ENCODE peak calls at places on chromosomes 2 and 18, in four cellular contexts. B is HepG2, T is K562, O is GM12878. D is an unnamed sample.

GRCh38 chr2:236939751-236940229 is 145.9 kb upstream of the COPS8 start:
- DNase-seq in B (no peak), O (no peak), T (no peak), D (no peak)

GRCh38 chr2:201715459-201715858 is 17.0 kb upstream of the MPP4 start:
- DNase-seq in B (peak; percentile 25), O (no peak), T (no peak), D (no peak)

GRCh38 chr18:23627325-23627724 is 35.4 kb downstream of the ANKRD29 start:
- DNase-seq in O (no peak), B (peak; percentile 37), T (no peak), D (no peak)

GRCh38 chr2:128630974-128631697 is 312.5 kb upstream of the HS6ST1 start:
- DNase-seq in O (no peak), B (no peak), T (no peak), D (no peak)

GRCh38 chr2:178221556-178221955 is 27.2 kb downstream of the OSBPL6 start:
- DNase-seq in T (no peak), B (no peak), O (no peak), D (no peak)

GRCh38 chr2:171210864-171211431 is 50.3 kb upstream of the TLK1 start:
- DNase-seq in O (peak; percentile 58), T (no peak), B (no peak), D (no peak)

GRCh38 chr2:63539416-63540162 is 48.7 kb downstream of the WDPCP start:
- DNase-seq in B (no peak), T (no peak), O (no peak), D (no peak)

GRCh38 chr2:47313141-47313691 is 89.7 kb upstream of the MSH2 start:
- DNase-seq in B (peak; percentile 92), T (peak; percentile 61), O (no peak), D (no peak)

GRCh38 chr2:197200056-197200455 is 110.5 kb downstream of the ANKRD44 start:
- DNase-seq in O (no peak), B (no peak), T (no peak), D (no peak)
- TF ChIP-seq FOXK2 in O (no peak), B (no peak), T (no peak), D (no peak)

GRCh38 chr18:54086863-54087262 is 137.6 kb downstream of the MBD2 start:
- DNase-seq in T (no peak), O (no peak), B (no peak), D (no peak)
- TF ChIP-seq FOXK2 in T (no peak), O (no peak), B (no peak), D (no peak)

GRCh38 chr18:28267878-28268625 is 91.1 kb upstream of the CDH2 start:
- DNase-seq in O (no peak), B (no peak), T (no peak), D (no peak)
- TF ChIP-seq FOXK2 in O (no peak), B (no peak), T (no peak), D (no peak)

DNA sequence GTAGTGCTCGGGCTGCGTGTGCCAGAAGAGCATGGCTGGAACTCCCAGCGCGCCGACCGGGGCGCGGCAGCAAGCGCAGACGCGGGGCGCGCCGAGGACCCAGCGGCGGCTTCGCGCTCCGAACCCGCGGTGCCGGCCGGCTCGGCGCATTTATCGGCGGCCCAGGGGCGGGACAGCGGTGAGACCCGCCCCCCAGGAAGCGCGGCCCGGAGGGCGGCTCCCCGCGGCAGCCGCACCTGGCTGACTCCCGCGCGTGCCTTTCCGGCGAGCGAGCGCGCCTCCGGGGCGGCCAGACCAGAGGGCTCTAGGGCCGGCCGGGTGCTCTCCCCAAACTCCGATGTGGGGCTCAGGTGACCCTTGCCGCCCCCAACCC is at the start of gene TFCP2L1:
- DNase-seq in B (no peak), T (peak; percentile 86), O (no peak), D (peak; percentile 68)
- TF ChIP-seq FOXK2 in B (no peak), T (no peak), O (no peak), D (no peak)

DNA sequence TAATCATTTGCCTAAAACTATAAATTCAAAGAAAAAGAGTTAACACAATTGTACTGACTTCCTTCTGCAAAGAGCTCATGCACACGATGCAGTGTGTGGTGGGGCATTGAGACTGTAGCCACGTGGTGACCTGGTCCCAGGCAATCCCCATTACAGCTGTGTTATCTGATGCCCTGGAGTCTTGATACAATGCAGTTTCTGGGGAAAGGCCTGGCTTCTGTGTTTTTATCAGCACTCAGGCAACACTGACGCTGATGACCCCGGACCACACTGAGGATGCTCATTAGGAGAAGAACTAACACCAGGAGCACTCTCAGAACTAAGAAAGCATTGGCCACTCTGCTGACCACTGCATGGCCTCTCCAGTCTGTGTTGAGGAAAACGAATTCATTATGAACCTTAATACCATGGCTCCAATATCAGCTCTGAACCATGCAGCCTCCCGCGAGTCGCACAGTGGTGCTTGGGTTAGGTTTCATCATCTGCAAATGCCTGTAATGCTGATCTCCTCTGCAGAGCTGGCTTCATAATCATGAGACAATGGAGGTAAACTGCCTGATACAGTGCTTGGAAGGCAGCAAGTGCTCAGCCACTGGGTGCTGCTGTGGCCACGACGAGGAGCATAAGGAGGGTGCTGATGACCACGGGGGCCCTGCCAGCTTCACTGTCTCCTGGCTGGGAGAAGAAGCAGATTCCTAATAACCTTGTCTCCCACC is 218.5 kb downstream of the MYT1L start:
- DNase-seq in B (no peak), T (no peak), O (no peak), D (no peak)
- TF ChIP-seq FOXK2 in B (no peak), T (no peak), O (no peak), D (no peak)

DNA sequence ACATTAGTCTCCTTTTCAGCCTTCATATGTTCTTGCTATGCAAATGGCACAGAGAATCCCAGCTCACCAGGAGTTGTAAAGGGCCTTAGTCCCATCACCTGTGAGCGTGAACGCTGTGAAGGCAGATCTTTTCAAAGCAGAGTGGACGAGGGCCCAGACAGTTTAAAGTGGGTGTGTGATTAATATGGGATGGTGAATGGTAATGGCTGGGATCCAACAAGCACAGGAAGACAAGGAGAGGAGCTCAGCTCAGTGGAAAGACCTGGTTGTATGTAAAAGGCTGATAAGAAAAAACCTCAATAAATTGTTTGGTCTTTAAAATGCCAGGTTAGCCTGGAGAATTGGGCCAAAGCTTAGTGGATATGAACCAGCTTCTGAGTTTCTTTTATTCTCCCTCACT is 326.2 kb downstream of the NYAP2 start:
- DNase-seq in T (no peak), B (no peak), O (no peak), D (no peak)
- TF ChIP-seq FOXK2 in T (no peak), B (no peak), O (no peak), D (no peak)

DNA sequence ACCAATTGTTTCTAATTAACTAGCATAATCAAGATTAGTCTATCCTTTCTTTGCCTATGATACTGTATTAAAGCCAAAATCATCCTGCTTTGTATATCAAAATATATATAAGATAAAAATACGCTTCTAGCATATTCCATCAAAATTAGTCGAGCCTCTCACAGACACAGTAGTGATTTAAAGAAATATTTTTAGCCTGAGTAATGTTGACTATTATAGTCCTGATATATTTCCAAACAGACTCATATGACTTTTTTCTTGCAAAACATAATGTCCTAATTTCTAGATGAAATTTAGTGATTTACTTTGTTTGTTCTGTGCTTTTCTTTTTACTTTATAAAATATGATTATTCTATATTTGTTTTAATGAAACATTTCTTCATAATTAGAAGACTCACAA is 30.9 kb downstream of the FAP start:
- DNase-seq in B (no peak), O (no peak), T (no peak), D (no peak)
- TF ChIP-seq FOXK2 in B (no peak), O (no peak), T (no peak), D (no peak)

GRCh38 chr18:59954746-59955145 is 55.0 kb downstream of the PMAIP1 start:
- DNase-seq in T (no peak), O (no peak), B (peak; percentile 15), D (no peak)
- TF ChIP-seq FOXK2 in T (no peak), O (no peak), B (no peak), D (no peak)